ENCODE peak calls at places on chromosomes 2 and 18, in five cellular contexts. One of them, this sample, is unnamed.

GRCh38 chr18:63953811-63954210 is 4.7 kb downstream of the HMSD start:
- DNase-seq in Panc1: no peak
- DNase-seq in CD8-positive, alpha-beta T cell: no peak
- DNase-seq in ascending aorta: no peak
- DNase-seq in tibial artery: no peak
- DNase-seq in this sample: no peak

GRCh38 chr2:195257979-195258378 is 399.0 kb upstream of the SLC39A10 start:
- DNase-seq in Panc1: no peak
- DNase-seq in CD8-positive, alpha-beta T cell: no peak
- DNase-seq in ascending aorta: no peak
- DNase-seq in tibial artery: no peak
- DNase-seq in this sample: no peak

GRCh38 chr2:58730764-58731487 is 489.8 kb upstream of the FANCL start:
- DNase-seq in Panc1: no peak
- DNase-seq in CD8-positive, alpha-beta T cell: no peak
- DNase-seq in ascending aorta: no peak
- DNase-seq in tibial artery: no peak
- DNase-seq in this sample: no peak

GRCh38 chr18:61546598-61546997 is 213.4 kb downstream of the CDH20 start:
- DNase-seq in Panc1: no peak
- DNase-seq in CD8-positive, alpha-beta T cell: no peak
- DNase-seq in ascending aorta: no peak
- DNase-seq in tibial artery: no peak
- DNase-seq in this sample: no peak

GRCh38 chr2:162002623-162003200 is 71.3 kb downstream of the DPP4 start:
- DNase-seq in Panc1: no peak
- DNase-seq in CD8-positive, alpha-beta T cell: no peak
- DNase-seq in ascending aorta: no peak
- DNase-seq in tibial artery: no peak
- DNase-seq in this sample: no peak

GRCh38 chr2:176432439-176432838 is 163.2 kb downstream of the MTX2 start:
- DNase-seq in Panc1: no peak
- DNase-seq in CD8-positive, alpha-beta T cell: no peak
- DNase-seq in ascending aorta: no peak
- DNase-seq in tibial artery: no peak
- DNase-seq in this sample: no peak

GRCh38 chr2:15306706-15307105 is 254.4 kb downstream of the NBAS start:
- DNase-seq in Panc1: no peak
- DNase-seq in CD8-positive, alpha-beta T cell: no peak
- DNase-seq in ascending aorta: no peak
- DNase-seq in tibial artery: no peak
- DNase-seq in this sample: no peak

GRCh38 chr2:25227576-25227975 is 59.2 kb upstream of the POMC start:
- DNase-seq in Panc1: no peak
- DNase-seq in CD8-positive, alpha-beta T cell: no peak
- DNase-seq in ascending aorta: no peak
- DNase-seq in tibial artery: no peak
- DNase-seq in this sample: no peak

GRCh38 chr2:71575966-71576365 is 122.6 kb downstream of the DYSF start:
- DNase-seq in Panc1: no peak
- DNase-seq in CD8-positive, alpha-beta T cell: no peak
- DNase-seq in ascending aorta: no peak
- DNase-seq in tibial artery: no peak
- DNase-seq in this sample: no peak

GRCh38 chr18:51038110-51038509 is 8.1 kb downstream of the SMAD4 start:
- DNase-seq in Panc1: no peak
- DNase-seq in CD8-positive, alpha-beta T cell: no peak
- DNase-seq in ascending aorta: no peak
- DNase-seq in tibial artery: no peak
- DNase-seq in this sample: no peak

GRCh38 chr18:4299395-4299794 is 155.7 kb downstream of the DLGAP1 start:
- DNase-seq in Panc1: no peak
- DNase-seq in CD8-positive, alpha-beta T cell: no peak
- DNase-seq in ascending aorta: no peak
- DNase-seq in tibial artery: no peak
- DNase-seq in this sample: no peak

GRCh38 chr2:136997550-136997949 is 232.2 kb downstream of the THSD7B start:
- DNase-seq in Panc1: no peak
- DNase-seq in CD8-positive, alpha-beta T cell: no peak
- DNase-seq in ascending aorta: no peak
- DNase-seq in tibial artery: no peak
- DNase-seq in this sample: no peak

GRCh38 chr2:140504596-140504995 is 1626.2 kb downstream of the LRP1B start:
- DNase-seq in Panc1: no peak
- DNase-seq in CD8-positive, alpha-beta T cell: no peak
- DNase-seq in ascending aorta: no peak
- DNase-seq in tibial artery: no peak
- DNase-seq in this sample: no peak

GRCh38 chr18:8426401-8426800 is 182.8 kb upstream of the RAB12 start:
- DNase-seq in Panc1: no peak
- DNase-seq in CD8-positive, alpha-beta T cell: no peak
- DNase-seq in ascending aorta: no peak
- DNase-seq in tibial artery: no peak
- DNase-seq in this sample: no peak

GRCh38 chr2:34705556-34706247 is 1106.6 kb upstream of the FAM98A start:
- DNase-seq in Panc1: no peak
- DNase-seq in CD8-positive, alpha-beta T cell: no peak
- DNase-seq in ascending aorta: no peak
- DNase-seq in tibial artery: no peak
- DNase-seq in this sample: no peak

GRCh38 chr2:8125741-8126691 is 555.8 kb upstream of the ID2 start:
- DNase-seq in Panc1: no peak
- DNase-seq in CD8-positive, alpha-beta T cell: no peak
- DNase-seq in ascending aorta: no peak
- DNase-seq in tibial artery: peak; percentile 37
- DNase-seq in this sample: no peak

GRCh38 chr2:214830794-214831346 is 21.4 kb upstream of the BARD1 start:
- DNase-seq in Panc1: no peak
- DNase-seq in CD8-positive, alpha-beta T cell: no peak
- DNase-seq in ascending aorta: no peak
- DNase-seq in tibial artery: no peak
- DNase-seq in this sample: no peak

GRCh38 chr18:59516356-59517155 is 157.5 kb upstream of the LMAN1 start:
- DNase-seq in Panc1: no peak
- DNase-seq in CD8-positive, alpha-beta T cell: no peak
- DNase-seq in ascending aorta: no peak
- DNase-seq in tibial artery: peak; percentile 76
- DNase-seq in this sample: no peak

GRCh38 chr2:121689356-121689755 is 40.1 kb upstream of the CLASP1 start:
- DNase-seq in Panc1: no peak
- DNase-seq in CD8-positive, alpha-beta T cell: no peak
- DNase-seq in ascending aorta: no peak
- DNase-seq in tibial artery: no peak
- DNase-seq in this sample: no peak

GRCh38 chr2:32484907-32485306 is 128.1 kb downstream of the BIRC6 start:
- DNase-seq in Panc1: peak; percentile 39
- DNase-seq in CD8-positive, alpha-beta T cell: no peak
- DNase-seq in ascending aorta: no peak
- DNase-seq in tibial artery: no peak
- DNase-seq in this sample: no peak

GRCh38 chr2:240319855-240320560 is 115.5 kb upstream of the GPC1 start:
- DNase-seq in Panc1: no peak
- DNase-seq in CD8-positive, alpha-beta T cell: no peak
- DNase-seq in ascending aorta: no peak
- DNase-seq in tibial artery: no peak
- DNase-seq in this sample: no peak

GRCh38 chr2:188983427-188984101 is 9.4 kb downstream of the COL3A1 start:
- DNase-seq in Panc1: no peak
- DNase-seq in CD8-positive, alpha-beta T cell: no peak
- DNase-seq in ascending aorta: no peak
- DNase-seq in tibial artery: no peak
- DNase-seq in this sample: no peak

GRCh38 chr2:184597571-184597980 is 753 bp upstream of the ZNF804A start:
- DNase-seq in Panc1: no peak
- DNase-seq in CD8-positive, alpha-beta T cell: no peak
- DNase-seq in ascending aorta: no peak
- DNase-seq in tibial artery: peak; percentile 21
- DNase-seq in this sample: no peak

GRCh38 chr2:26316041-26316440 is 29.9 kb upstream of the SELENOI start:
- DNase-seq in Panc1: no peak
- DNase-seq in CD8-positive, alpha-beta T cell: no peak
- DNase-seq in ascending aorta: no peak
- DNase-seq in tibial artery: no peak
- DNase-seq in this sample: no peak

GRCh38 chr2:57796527-57796926 is 250.1 kb upstream of the VRK2 start:
- DNase-seq in Panc1: no peak
- DNase-seq in CD8-positive, alpha-beta T cell: no peak
- DNase-seq in ascending aorta: no peak
- DNase-seq in tibial artery: no peak
- DNase-seq in this sample: no peak

GRCh38 chr18:25457636-25458035 is 105.7 kb upstream of the ZNF521 start:
- DNase-seq in Panc1: no peak
- DNase-seq in CD8-positive, alpha-beta T cell: no peak
- DNase-seq in ascending aorta: no peak
- DNase-seq in tibial artery: no peak
- DNase-seq in this sample: no peak

GRCh38 chr2:26702025-26702424 is 9.5 kb downstream of the KCNK3 start:
- DNase-seq in Panc1: no peak
- DNase-seq in CD8-positive, alpha-beta T cell: no peak
- DNase-seq in ascending aorta: no peak
- DNase-seq in tibial artery: no peak
- DNase-seq in this sample: no peak

GRCh38 chr2:47178359-47178758 is 23.3 kb upstream of the STPG4 start:
- DNase-seq in Panc1: no peak
- DNase-seq in CD8-positive, alpha-beta T cell: no peak
- DNase-seq in ascending aorta: no peak
- DNase-seq in tibial artery: no peak
- DNase-seq in this sample: no peak
- H3K4me3 ChIP-seq in Panc1: no peak overlapping the region
- H3K4me3 ChIP-seq in CD8-positive, alpha-beta T cell: no peak overlapping the region
- H3K4me3 ChIP-seq in ascending aorta: no peak overlapping the region
- H3K4me3 ChIP-seq in tibial artery: no peak overlapping the region
- H3K4me3 ChIP-seq in this sample: no peak overlapping the region

GRCh38 chr2:44267269-44268258 is 7.7 kb upstream of the SLC3A1 start:
- DNase-seq in Panc1: no peak
- DNase-seq in CD8-positive, alpha-beta T cell: no peak
- DNase-seq in ascending aorta: peak; percentile 14
- DNase-seq in tibial artery: peak; percentile 59
- DNase-seq in this sample: no peak

GRCh38 chr2:44273076-44273475 is 2.2 kb upstream of the SLC3A1 start:
- DNase-seq in Panc1: no peak
- DNase-seq in CD8-positive, alpha-beta T cell: no peak
- DNase-seq in ascending aorta: no peak
- DNase-seq in tibial artery: no peak
- DNase-seq in this sample: no peak

GRCh38 chr2:44271296-44271695 is 4.0 kb upstream of the SLC3A1 start:
- DNase-seq in Panc1: no peak
- DNase-seq in CD8-positive, alpha-beta T cell: no peak
- DNase-seq in ascending aorta: no peak
- DNase-seq in tibial artery: no peak
- DNase-seq in this sample: no peak

GRCh38 chr2:44269831-44270230 is 5.4 kb upstream of the SLC3A1 start:
- DNase-seq in Panc1: no peak
- DNase-seq in CD8-positive, alpha-beta T cell: no peak
- DNase-seq in ascending aorta: no peak
- DNase-seq in tibial artery: no peak
- DNase-seq in this sample: no peak

DNA sequence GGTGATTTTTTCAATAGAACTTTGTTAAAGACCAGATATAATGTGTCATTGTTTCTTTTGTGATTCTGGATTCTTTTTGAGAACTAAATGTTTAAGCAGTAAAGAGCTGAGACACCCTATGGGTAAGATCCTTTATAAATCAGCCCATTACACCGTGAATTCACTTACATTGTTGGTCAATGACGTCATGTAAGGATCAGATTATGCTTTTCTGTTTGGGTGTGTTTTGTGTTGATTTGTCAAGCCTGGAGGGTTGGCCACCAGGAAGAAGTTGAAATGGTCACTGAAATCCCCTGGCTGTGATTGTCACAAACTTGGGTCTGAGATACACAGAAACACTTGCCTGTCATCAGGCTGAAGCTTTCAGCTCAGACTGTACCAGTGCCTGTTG is 7.0 kb upstream of the SLC3A1 start:
- DNase-seq in Panc1: no peak
- DNase-seq in CD8-positive, alpha-beta T cell: no peak
- DNase-seq in ascending aorta: no peak
- DNase-seq in tibial artery: no peak
- DNase-seq in this sample: no peak
- H3K4me3 ChIP-seq in Panc1: no peak overlapping the region
- H3K4me3 ChIP-seq in CD8-positive, alpha-beta T cell: no peak overlapping the region
- H3K4me3 ChIP-seq in ascending aorta: no peak overlapping the region
- H3K4me3 ChIP-seq in tibial artery: peak overlapping the region; percentile 2
- H3K4me3 ChIP-seq in this sample: no peak overlapping the region

GRCh38 chr2:69305712-69306611 is 81.1 kb downstream of the GFPT1 start:
- DNase-seq in Panc1: no peak
- DNase-seq in CD8-positive, alpha-beta T cell: no peak
- DNase-seq in ascending aorta: no peak
- DNase-seq in tibial artery: peak; percentile 40
- DNase-seq in this sample: no peak
- H3K4me3 ChIP-seq in Panc1: peak overlapping the region; percentile 56
- H3K4me3 ChIP-seq in CD8-positive, alpha-beta T cell: peak overlapping the region; percentile 49
- H3K4me3 ChIP-seq in ascending aorta: peak overlapping the region; percentile 75
- H3K4me3 ChIP-seq in tibial artery: peak overlapping the region; percentile 70
- H3K4me3 ChIP-seq in this sample: no peak overlapping the region

DNA sequence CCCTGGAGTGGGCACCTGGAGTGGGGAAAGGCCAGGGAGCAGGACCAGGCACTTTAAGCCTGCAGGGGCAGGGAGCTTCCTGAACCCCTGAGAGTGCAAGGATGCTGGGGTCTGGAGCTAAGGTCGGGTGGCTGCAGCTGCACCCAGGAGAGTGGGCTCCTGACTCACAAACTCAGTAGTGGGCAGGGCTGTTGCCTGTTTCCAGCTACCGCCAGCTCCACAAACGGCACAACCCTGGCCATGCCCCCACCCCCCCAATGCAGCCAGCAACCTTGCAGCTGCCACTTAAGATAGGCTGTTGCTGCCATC is 688.8 kb downstream of the NYAP2 start:
- DNase-seq in Panc1: no peak
- DNase-seq in CD8-positive, alpha-beta T cell: no peak
- DNase-seq in ascending aorta: no peak
- DNase-seq in tibial artery: no peak
- DNase-seq in this sample: no peak
- H3K4me3 ChIP-seq in Panc1: no peak overlapping the region
- H3K4me3 ChIP-seq in CD8-positive, alpha-beta T cell: no peak overlapping the region
- H3K4me3 ChIP-seq in ascending aorta: no peak overlapping the region
- H3K4me3 ChIP-seq in tibial artery: no peak overlapping the region
- H3K4me3 ChIP-seq in this sample: no peak overlapping the region

GRCh38 chr18:58262581-58262980 is 218.6 kb downstream of the NEDD4L start:
- DNase-seq in Panc1: no peak
- DNase-seq in CD8-positive, alpha-beta T cell: no peak
- DNase-seq in ascending aorta: no peak
- DNase-seq in tibial artery: no peak
- DNase-seq in this sample: no peak
- H3K4me3 ChIP-seq in Panc1: no peak overlapping the region
- H3K4me3 ChIP-seq in CD8-positive, alpha-beta T cell: no peak overlapping the region
- H3K4me3 ChIP-seq in ascending aorta: no peak overlapping the region
- H3K4me3 ChIP-seq in tibial artery: no peak overlapping the region
- H3K4me3 ChIP-seq in this sample: no peak overlapping the region

This sample was measured in GM06990.